ENCODE peak calls at places on chromosomes 5 and 9, in eight cellular contexts. One of them, this sample, is unnamed.

GRCh38 chr9:91328186-91328585 is 33.5 kb downstream of the AUH start:
- DNase-seq in AG10803: peak
- DNase-seq in HFF-Myc: no peak
- DNase-seq in astrocyte of the spinal cord: no peak
- DNase-seq in fibroblast of the aortic adventitia: peak
- DNase-seq in PC-3: no peak
- DNase-seq in psoas muscle: no peak
- DNase-seq in left lung: no peak
- DNase-seq in this sample: no peak

GRCh38 chr5:78895616-78896015 is 89.5 kb downstream of the ARSB start:
- DNase-seq in AG10803: peak
- DNase-seq in HFF-Myc: no peak
- DNase-seq in astrocyte of the spinal cord: no peak
- DNase-seq in fibroblast of the aortic adventitia: no peak
- DNase-seq in PC-3: no peak
- DNase-seq in psoas muscle: no peak
- DNase-seq in left lung: no peak
- DNase-seq in this sample: peak

GRCh38 chr5:93874491-93874890 is 133.1 kb upstream of the POU5F2 start:
- DNase-seq in AG10803: no peak
- DNase-seq in HFF-Myc: no peak
- DNase-seq in astrocyte of the spinal cord: no peak
- DNase-seq in fibroblast of the aortic adventitia: no peak
- DNase-seq in PC-3: no peak
- DNase-seq in psoas muscle: no peak
- DNase-seq in left lung: no peak
- DNase-seq in this sample: no peak

GRCh38 chr9:126671381-126671831 is 57.7 kb downstream of the LMX1B start:
- DNase-seq in AG10803: no peak
- DNase-seq in HFF-Myc: no peak
- DNase-seq in astrocyte of the spinal cord: no peak
- DNase-seq in fibroblast of the aortic adventitia: no peak
- DNase-seq in PC-3: no peak
- DNase-seq in psoas muscle: no peak
- DNase-seq in left lung: no peak
- DNase-seq in this sample: peak

GRCh38 chr9:115278241-115279035 is 160.5 kb upstream of the TNC start:
- DNase-seq in AG10803: no peak
- DNase-seq in HFF-Myc: no peak
- DNase-seq in astrocyte of the spinal cord: peak
- DNase-seq in fibroblast of the aortic adventitia: no peak
- DNase-seq in PC-3: no peak
- DNase-seq in psoas muscle: no peak
- DNase-seq in left lung: no peak
- DNase-seq in this sample: no peak

GRCh38 chr9:69671904-69672827 is at the start of gene APBA1:
- DNase-seq in AG10803: peak
- DNase-seq in HFF-Myc: no peak
- DNase-seq in astrocyte of the spinal cord: peak
- DNase-seq in fibroblast of the aortic adventitia: peak
- DNase-seq in PC-3: no peak
- DNase-seq in psoas muscle: peak
- DNase-seq in left lung: peak
- DNase-seq in this sample: peak

GRCh38 chr5:138963763-138964371 is 88.7 kb upstream of the LRRTM2 start:
- DNase-seq in AG10803: no peak
- DNase-seq in HFF-Myc: no peak
- DNase-seq in astrocyte of the spinal cord: no peak
- DNase-seq in fibroblast of the aortic adventitia: no peak
- DNase-seq in PC-3: no peak
- DNase-seq in psoas muscle: no peak
- DNase-seq in left lung: no peak
- DNase-seq in this sample: peak

GRCh38 chr9:111039203-111039907 is 1.1 kb upstream of the LPAR1 start:
- DNase-seq in AG10803: no peak
- DNase-seq in HFF-Myc: no peak
- DNase-seq in astrocyte of the spinal cord: no peak
- DNase-seq in fibroblast of the aortic adventitia: no peak
- DNase-seq in PC-3: no peak
- DNase-seq in psoas muscle: peak
- DNase-seq in left lung: no peak
- DNase-seq in this sample: no peak

GRCh38 chr9:80410106-80410505 is 838.3 kb downstream of the TLE4 start:
- DNase-seq in AG10803: no peak
- DNase-seq in HFF-Myc: no peak
- DNase-seq in astrocyte of the spinal cord: peak
- DNase-seq in fibroblast of the aortic adventitia: no peak
- DNase-seq in PC-3: no peak
- DNase-seq in psoas muscle: no peak
- DNase-seq in left lung: no peak
- DNase-seq in this sample: peak

GRCh38 chr5:64637837-64638443 is 52.4 kb upstream of the SHISAL2B start:
- DNase-seq in AG10803: no peak
- DNase-seq in HFF-Myc: no peak
- DNase-seq in astrocyte of the spinal cord: no peak
- DNase-seq in fibroblast of the aortic adventitia: no peak
- DNase-seq in PC-3: no peak
- DNase-seq in psoas muscle: no peak
- DNase-seq in left lung: no peak
- DNase-seq in this sample: no peak

GRCh38 chr9:22381170-22381569 is 65.5 kb upstream of the DMRTA1 start:
- DNase-seq in AG10803: no peak
- DNase-seq in HFF-Myc: no peak
- DNase-seq in astrocyte of the spinal cord: no peak
- DNase-seq in fibroblast of the aortic adventitia: no peak
- DNase-seq in PC-3: no peak
- DNase-seq in psoas muscle: no peak
- DNase-seq in left lung: no peak
- DNase-seq in this sample: no peak
- H3K4me3 ChIP-seq in AG10803: no peak
- H3K4me3 ChIP-seq in HFF-Myc: no peak
- H3K4me3 ChIP-seq in astrocyte of the spinal cord: no peak
- H3K4me3 ChIP-seq in fibroblast of the aortic adventitia: no peak
- H3K4me3 ChIP-seq in PC-3: no peak
- H3K4me3 ChIP-seq in psoas muscle: no peak
- H3K4me3 ChIP-seq in left lung: no peak
- H3K4me3 ChIP-seq in this sample: no peak

GRCh38 chr5:5421961-5422818 is at the start of gene ICE1:
- DNase-seq in AG10803: peak
- DNase-seq in HFF-Myc: peak
- DNase-seq in astrocyte of the spinal cord: peak
- DNase-seq in fibroblast of the aortic adventitia: peak
- DNase-seq in PC-3: peak
- DNase-seq in psoas muscle: peak
- DNase-seq in left lung: peak
- DNase-seq in this sample: peak
- TF ChIP-seq CTCF in AG10803: no peak
- TF ChIP-seq CTCF in HFF-Myc: no peak
- TF ChIP-seq CTCF in astrocyte of the spinal cord: no peak
- TF ChIP-seq CTCF in fibroblast of the aortic adventitia: no peak
- TF ChIP-seq CTCF in PC-3: no peak
- TF ChIP-seq CTCF in psoas muscle: no peak
- TF ChIP-seq CTCF in left lung: peak
- TF ChIP-seq CTCF in this sample: no peak

GRCh38 chr5:75054110-75054930 is 2.0 kb upstream of the GCNT4 start:
- DNase-seq in AG10803: peak
- DNase-seq in HFF-Myc: no peak
- DNase-seq in astrocyte of the spinal cord: peak
- DNase-seq in fibroblast of the aortic adventitia: no peak
- DNase-seq in PC-3: no peak
- DNase-seq in psoas muscle: peak
- DNase-seq in left lung: peak
- DNase-seq in this sample: peak
- H3K4me3 ChIP-seq in AG10803: peak
- H3K4me3 ChIP-seq in HFF-Myc: peak
- H3K4me3 ChIP-seq in astrocyte of the spinal cord: peak
- H3K4me3 ChIP-seq in fibroblast of the aortic adventitia: peak
- H3K4me3 ChIP-seq in PC-3: peak
- H3K4me3 ChIP-seq in psoas muscle: peak
- H3K4me3 ChIP-seq in left lung: peak
- H3K4me3 ChIP-seq in this sample: peak

DNA sequence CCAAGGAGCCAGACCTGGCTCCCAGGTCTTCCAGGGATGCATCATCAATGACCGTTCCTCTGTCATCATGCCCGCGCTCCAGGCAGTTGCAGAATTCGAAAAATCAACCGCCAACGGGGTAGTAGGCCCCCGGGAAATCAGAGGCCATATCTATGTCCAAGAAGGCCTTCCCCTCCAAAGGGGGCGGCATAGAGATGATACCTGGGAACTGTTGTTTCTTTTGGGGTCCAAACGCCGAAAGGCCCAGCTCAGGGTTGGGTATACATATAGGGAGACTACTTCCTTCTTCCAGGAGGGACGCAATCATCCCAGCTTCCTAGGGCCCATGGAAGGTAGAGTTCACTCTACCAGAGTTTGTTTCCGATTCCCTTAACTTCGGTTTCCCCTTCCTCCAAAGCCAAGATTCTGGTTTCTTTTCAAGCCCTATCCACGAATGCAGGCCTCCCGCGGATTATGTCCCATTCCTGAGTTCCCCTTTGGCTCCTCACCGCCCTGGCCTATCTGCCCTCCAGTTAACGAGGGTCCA is 754 bp downstream of the DCAF12 start:
- DNase-seq in AG10803: peak
- DNase-seq in HFF-Myc: no peak
- DNase-seq in astrocyte of the spinal cord: peak
- DNase-seq in fibroblast of the aortic adventitia: peak
- DNase-seq in PC-3: peak
- DNase-seq in psoas muscle: no peak
- DNase-seq in left lung: no peak
- DNase-seq in this sample: peak
- TF ChIP-seq CTCF in AG10803: no peak
- TF ChIP-seq CTCF in HFF-Myc: peak
- TF ChIP-seq CTCF in astrocyte of the spinal cord: peak
- TF ChIP-seq CTCF in fibroblast of the aortic adventitia: no peak
- TF ChIP-seq CTCF in PC-3: no peak
- TF ChIP-seq CTCF in psoas muscle: no peak
- TF ChIP-seq CTCF in left lung: no peak
- TF ChIP-seq CTCF in this sample: peak

DNA sequence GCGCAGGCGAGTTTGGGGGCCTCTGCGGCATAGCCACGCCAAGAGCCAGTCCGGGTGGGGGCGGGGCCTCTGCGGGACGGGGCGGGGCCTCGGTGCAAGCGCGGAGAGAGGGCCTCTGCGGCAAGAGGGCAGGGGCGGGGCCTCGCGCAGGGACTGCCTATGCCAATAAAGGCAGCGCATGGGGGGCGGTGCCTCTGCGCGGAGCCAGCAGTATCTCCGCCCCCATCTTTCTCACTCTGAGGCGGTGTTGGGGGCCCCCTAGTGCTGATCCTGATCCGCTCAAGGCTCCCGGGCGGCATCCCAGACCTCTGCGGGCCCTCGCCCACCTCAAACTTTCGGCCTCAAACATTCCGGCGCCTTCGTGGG is 9.2 kb upstream of the GPRIN1 start:
- DNase-seq in AG10803: peak
- DNase-seq in HFF-Myc: peak
- DNase-seq in astrocyte of the spinal cord: peak
- DNase-seq in fibroblast of the aortic adventitia: peak
- DNase-seq in PC-3: no peak
- DNase-seq in psoas muscle: peak
- DNase-seq in left lung: peak
- DNase-seq in this sample: peak
- H3K4me3 ChIP-seq in AG10803: peak
- H3K4me3 ChIP-seq in HFF-Myc: no peak
- H3K4me3 ChIP-seq in astrocyte of the spinal cord: peak
- H3K4me3 ChIP-seq in fibroblast of the aortic adventitia: peak
- H3K4me3 ChIP-seq in PC-3: no peak
- H3K4me3 ChIP-seq in psoas muscle: peak
- H3K4me3 ChIP-seq in left lung: no peak
- H3K4me3 ChIP-seq in this sample: no peak

GRCh38 chr9:130370226-130370625 is 74.5 kb upstream of the ASS1 start:
- DNase-seq in AG10803: no peak
- DNase-seq in HFF-Myc: no peak
- DNase-seq in astrocyte of the spinal cord: no peak
- DNase-seq in fibroblast of the aortic adventitia: no peak
- DNase-seq in PC-3: no peak
- DNase-seq in psoas muscle: no peak
- DNase-seq in left lung: no peak
- DNase-seq in this sample: no peak

GRCh38 chr9:130371196-130371966 is 73.4 kb upstream of the ASS1 start:
- DNase-seq in AG10803: peak
- DNase-seq in HFF-Myc: no peak
- DNase-seq in astrocyte of the spinal cord: no peak
- DNase-seq in fibroblast of the aortic adventitia: no peak
- DNase-seq in PC-3: no peak
- DNase-seq in psoas muscle: no peak
- DNase-seq in left lung: no peak
- DNase-seq in this sample: no peak

GRCh38 chr9:130366072-130366471 is 78.7 kb upstream of the ASS1 start:
- DNase-seq in AG10803: no peak
- DNase-seq in HFF-Myc: no peak
- DNase-seq in astrocyte of the spinal cord: no peak
- DNase-seq in fibroblast of the aortic adventitia: no peak
- DNase-seq in PC-3: no peak
- DNase-seq in psoas muscle: no peak
- DNase-seq in left lung: no peak
- DNase-seq in this sample: no peak

GRCh38 chr9:130366888-130367550 is 77.7 kb upstream of the ASS1 start:
- DNase-seq in AG10803: no peak
- DNase-seq in HFF-Myc: no peak
- DNase-seq in astrocyte of the spinal cord: no peak
- DNase-seq in fibroblast of the aortic adventitia: no peak
- DNase-seq in PC-3: no peak
- DNase-seq in psoas muscle: no peak
- DNase-seq in left lung: no peak
- DNase-seq in this sample: no peak

GRCh38 chr9:130368631-130369103 is 76.1 kb upstream of the ASS1 start:
- DNase-seq in AG10803: no peak
- DNase-seq in HFF-Myc: no peak
- DNase-seq in astrocyte of the spinal cord: no peak
- DNase-seq in fibroblast of the aortic adventitia: no peak
- DNase-seq in PC-3: no peak
- DNase-seq in psoas muscle: no peak
- DNase-seq in left lung: no peak
- DNase-seq in this sample: no peak
- TF ChIP-seq CTCF in AG10803: no peak
- TF ChIP-seq CTCF in HFF-Myc: peak
- TF ChIP-seq CTCF in astrocyte of the spinal cord: peak
- TF ChIP-seq CTCF in fibroblast of the aortic adventitia: peak
- TF ChIP-seq CTCF in PC-3: peak
- TF ChIP-seq CTCF in psoas muscle: no peak
- TF ChIP-seq CTCF in left lung: no peak
- TF ChIP-seq CTCF in this sample: no peak